ENCODE peak calls at places on chromosome 9, in ten cellular contexts. E, U, V, C, S, F, P, A, R and I are unnamed samples. For H3K4me1, the result is how much of the 10 kb centered on the place peaks cover.

GRCh38 chr9:115989816-115990215 is 163.8 kb upstream of the PAPPA start:
- DNase-seq in U (no peak), P (no peak), F (no peak), S (no peak), C (no peak), E (no peak), A (peak), V (no peak), R (no peak), I (no peak)

GRCh38 chr9:72149231-72149975 is at the start of gene GDA:
- DNase-seq in U (no peak), C (peak), V (no peak), E (no peak), R (peak), A (peak), F (no peak), S (peak), P (peak), I (no peak)

GRCh38 chr9:68560131-68560844 is 19.6 kb upstream of the TMEM252 start:
- DNase-seq in P (peak), U (peak), V (peak), F (peak), C (peak), A (peak), R (peak), S (peak), E (no peak), I (no peak)

GRCh38 chr9:81076131-81076530 is 613.2 kb downstream of the TLE1 start:
- DNase-seq in V (no peak), R (no peak), P (no peak), A (no peak), S (no peak), E (no peak), F (no peak), U (no peak), C (no peak), I (no peak)

GRCh38 chr9:95127249-95128176 is 190.0 kb downstream of the FANCC start:
- DNase-seq in V (peak), S (peak), A (peak), E (peak), C (peak), P (peak), F (peak), U (peak), R (peak), I (no peak)

GRCh38 chr9:82982271-82982880 is 80.6 kb downstream of the RASEF start:
- DNase-seq in S (no peak), U (no peak), F (no peak), A (peak), R (no peak), V (no peak), E (peak), P (no peak), C (no peak), I (no peak)

GRCh38 chr9:101977614-101978210 is 239.3 kb upstream of the GRIN3A start:
- DNase-seq in A (peak), C (no peak), R (peak), E (no peak), S (no peak), P (peak), V (peak), F (no peak), U (no peak), I (no peak)

GRCh38 chr9:6557883-6558282 is 87.6 kb downstream of the GLDC start:
- DNase-seq in V (no peak), R (no peak), C (no peak), U (no peak), F (no peak), P (no peak), E (no peak), S (no peak), A (no peak), I (no peak)

GRCh38 chr9:135618866-135619598 is 20.3 kb downstream of the GLT6D1 start:
- DNase-seq in F (no peak), S (no peak), C (peak), P (no peak), E (no peak), A (no peak), R (no peak), U (no peak), V (no peak), I (no peak)

GRCh38 chr9:110008663-110009062 is 199.3 kb downstream of the C9orf152 start:
- DNase-seq in U (no peak), C (no peak), P (no peak), V (no peak), E (no peak), R (no peak), A (no peak), F (no peak), S (no peak), I (no peak)

GRCh38 chr9:3337515-3337914 is 188.3 kb downstream of the RFX3 start:
- DNase-seq in U (no peak), E (peak), P (no peak), C (no peak), S (no peak), V (no peak), A (peak), F (peak), R (peak), I (peak)

GRCh38 chr9:35749515-35750255 is 598 bp downstream of the RGP1 start:
- DNase-seq in U (no peak), R (peak), E (no peak), V (no peak), P (peak), F (peak), S (peak), C (peak), A (no peak), I (no peak)

GRCh38 chr9:123620258-123620657 is 264.3 kb downstream of the CRB2 start:
- DNase-seq in V (no peak), S (no peak), A (no peak), R (no peak), U (no peak), P (peak), F (no peak), C (no peak), E (no peak), I (no peak)

GRCh38 chr9:133122605-133122934 is 1.5 kb upstream of the RALGDS start:
- DNase-seq in E (no peak), A (no peak), F (no peak), S (no peak), R (no peak), U (no peak), V (no peak), P (no peak), C (no peak), I (no peak)
- H3K27ac ChIP-seq in E (no peak), A (no peak), F (peak), S (peak), R (peak), U (no peak), V (no peak), P (no peak), C (no peak), I (no peak)

DNA sequence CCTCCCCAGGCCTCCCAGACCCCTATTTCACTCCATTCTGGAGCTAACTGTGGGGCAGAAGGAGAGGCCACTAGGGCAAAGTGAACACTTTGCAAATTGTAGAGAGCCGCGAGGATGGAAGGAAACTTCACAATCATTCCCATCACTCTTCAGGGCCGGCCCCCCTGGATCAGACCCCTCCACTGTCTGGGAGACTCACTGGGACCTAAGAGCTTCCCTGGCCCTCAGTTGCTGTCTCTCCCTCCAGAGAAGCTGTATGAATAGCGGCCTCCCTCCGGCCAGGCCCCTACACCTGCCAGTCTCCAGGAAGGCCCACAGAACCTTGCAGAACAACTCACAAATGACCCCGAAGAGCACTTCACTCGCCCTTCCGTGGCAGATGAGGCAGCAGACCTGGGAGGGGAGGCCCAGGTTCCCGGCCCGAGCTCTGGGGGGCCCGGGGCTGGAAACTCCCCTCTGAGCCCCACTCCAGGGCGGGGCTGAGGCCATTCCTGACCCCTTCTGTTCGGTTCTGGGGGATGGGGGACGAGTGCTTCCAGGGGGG is 141.9 kb upstream of the IER5L start:
- DNase-seq in C (peak), P (no peak), E (no peak), S (no peak), V (no peak), R (no peak), U (peak), F (peak), A (no peak), I (no peak)
- H3K4me1 ChIP-seq in C (under half), P (half or more), E (under half), S (under half), V (half or more), R (half or more), U (half or more), F (half or more), A (under half), I (under half)

DNA sequence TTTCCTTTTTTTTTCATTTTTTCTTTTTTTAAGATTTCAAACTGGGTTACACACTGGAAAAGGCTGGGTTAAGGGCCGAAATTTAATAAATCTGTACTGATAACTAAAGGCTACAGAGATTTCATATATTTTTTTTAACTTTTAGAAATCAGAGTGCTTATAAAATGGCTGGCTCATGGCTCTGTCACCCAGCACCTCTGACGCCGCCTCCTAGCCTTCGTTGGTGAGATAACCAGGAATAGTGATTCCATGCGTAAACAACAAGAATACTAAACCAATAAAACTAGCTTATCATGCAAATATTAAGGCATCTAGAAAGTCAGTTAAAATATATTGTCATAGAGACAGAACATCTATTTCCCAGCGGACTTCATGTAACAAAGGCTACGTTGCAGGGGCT is 226.4 kb downstream of the NFIB start:
- DNase-seq in E (no peak), C (no peak), S (no peak), A (no peak), F (no peak), P (no peak), V (no peak), U (no peak), R (no peak), I (no peak)
- TF ChIP-seq CTCF in E (no peak), C (no peak), S (no peak), A (no peak), F (no peak), P (no peak), V (no peak), U (no peak), R (no peak), I (no peak)

DNA sequence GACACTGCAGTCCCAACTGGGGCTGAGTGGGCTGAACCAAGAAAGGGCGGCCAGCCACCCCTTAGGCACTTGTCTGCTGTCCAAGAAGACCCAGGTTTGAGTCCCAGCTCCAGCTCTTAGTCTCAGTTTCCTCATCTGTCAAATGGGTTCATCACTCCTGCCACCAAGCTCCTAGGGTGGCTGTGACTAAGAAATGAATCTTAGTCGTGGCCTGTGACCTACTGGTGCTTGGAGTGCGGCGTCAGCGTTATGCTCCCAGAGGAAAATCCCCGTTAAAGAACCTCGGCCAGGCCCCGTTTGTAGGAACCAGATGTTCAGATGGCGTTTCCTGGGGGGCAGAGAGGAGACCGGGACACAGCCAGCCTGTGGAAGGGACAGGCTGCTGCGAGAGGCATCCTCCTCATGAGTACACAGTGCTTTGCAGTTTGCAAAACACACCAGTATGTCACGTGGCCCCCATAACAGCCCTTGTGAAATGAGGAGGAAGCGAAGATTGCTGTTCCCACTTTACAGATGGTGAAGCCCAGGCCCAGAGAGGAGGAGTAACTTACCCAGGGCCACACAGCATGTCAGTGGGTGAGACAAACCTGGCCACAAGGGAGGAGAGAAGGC is 3.3 kb downstream of the FIBCD1 start:
- DNase-seq in A (no peak), V (peak), U (no peak), R (no peak), F (no peak), S (no peak), E (no peak), P (no peak), C (no peak), I (no peak)
- H3K27ac ChIP-seq in A (peak), V (no peak), U (no peak), R (no peak), F (no peak), S (no peak), E (peak), P (peak), C (no peak), I (no peak)

GRCh38 chr9:77023726-77024125 is 4.3 kb downstream of the FOXB2 start:
- DNase-seq in C (no peak), A (no peak), E (no peak), F (no peak), S (no peak), P (no peak), R (no peak), V (no peak), U (no peak), I (no peak)

GRCh38 chr9:77021289-77021927 is 2.0 kb downstream of the FOXB2 start:
- DNase-seq in U (no peak), R (no peak), S (no peak), P (no peak), V (no peak), C (no peak), F (no peak), A (no peak), E (no peak), I (no peak)

GRCh38 chr9:77020438-77021264 is 1.2 kb downstream of the FOXB2 start:
- DNase-seq in A (no peak), E (no peak), U (no peak), S (no peak), P (no peak), R (no peak), C (peak), F (no peak), V (no peak), I (peak)

GRCh38 chr9:77022783-77023440 is 3.5 kb downstream of the FOXB2 start:
- DNase-seq in S (no peak), A (no peak), R (peak), V (no peak), E (no peak), C (peak), P (no peak), U (no peak), F (no peak), I (no peak)

GRCh38 chr9:77021928-77022782 is 2.7 kb downstream of the FOXB2 start:
- DNase-seq in V (no peak), A (no peak), S (no peak), P (no peak), U (no peak), R (no peak), F (no peak), E (no peak), C (peak), I (no peak)
- H3K4me1 ChIP-seq in V (under half), A (under half), S (under half), P (under half), U (half or more), R (under half), F (under half), E (under half), C (under half), I (under half)

DNA sequence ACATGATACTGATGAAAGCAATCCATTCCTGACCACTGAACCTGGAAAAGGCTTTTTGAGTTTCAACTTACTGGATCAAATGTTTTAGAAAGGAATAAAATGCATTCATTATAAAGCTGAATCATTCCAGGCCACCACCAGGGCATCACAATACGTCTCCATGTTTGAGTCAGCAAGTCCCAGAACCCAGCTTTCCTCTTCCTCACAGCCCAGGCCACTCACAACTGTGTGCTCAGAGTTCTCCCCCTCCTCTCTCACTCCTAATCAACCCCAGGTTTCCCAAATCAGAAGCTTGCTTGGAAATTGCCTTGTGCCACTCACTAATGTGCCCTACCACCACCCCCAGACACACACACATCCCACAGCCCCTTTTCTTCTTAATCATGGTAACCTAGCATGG is 91.7 kb downstream of the GNA14 start:
- DNase-seq in F (no peak), C (no peak), V (no peak), E (peak), U (no peak), S (no peak), P (no peak), R (no peak), A (peak), I (no peak)
- TF ChIP-seq CTCF in F (no peak), C (no peak), V (no peak), E (no peak), U (no peak), S (no peak), P (no peak), R (no peak), A (no peak), I (no peak)

GRCh38 chr9:69963728-69964127 is 79.9 kb upstream of the MAMDC2 start:
- DNase-seq in C (no peak), E (no peak), U (no peak), A (no peak), F (no peak), R (no peak), S (no peak), V (no peak), P (no peak), I (no peak)

GRCh38 chr9:69964446-69964845 is 79.2 kb upstream of the MAMDC2 start:
- DNase-seq in P (no peak), E (no peak), U (no peak), F (no peak), V (no peak), A (no peak), R (no peak), C (no peak), S (no peak), I (no peak)

GRCh38 chr9:69965416-69966145 is 78.1 kb upstream of the MAMDC2 start:
- DNase-seq in F (no peak), C (no peak), V (no peak), P (no peak), R (no peak), U (no peak), E (no peak), A (peak), S (no peak), I (no peak)

DNA sequence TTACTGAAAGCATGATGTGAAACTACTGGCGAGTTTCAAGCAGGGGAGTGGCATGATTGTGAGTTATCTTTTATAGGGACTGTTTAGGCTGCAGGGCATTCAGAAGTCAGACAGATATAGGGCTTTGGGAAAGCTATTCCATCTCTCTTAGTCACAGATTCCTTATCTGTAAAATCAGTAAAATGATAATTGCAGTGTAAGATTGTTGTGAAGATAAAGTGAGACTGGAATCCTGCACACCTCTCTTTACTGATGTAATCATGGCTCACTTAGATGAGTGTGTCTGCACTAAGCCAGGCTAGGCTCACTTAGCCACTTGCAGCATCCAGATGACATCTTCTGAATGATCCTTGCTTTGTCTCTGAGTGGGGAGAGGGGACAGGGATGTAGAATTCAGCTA is 81.8 kb upstream of the MAMDC2 start:
- DNase-seq in P (no peak), A (no peak), S (no peak), F (no peak), C (no peak), V (no peak), R (no peak), E (no peak), U (no peak), I (peak)
- H3K27ac ChIP-seq in P (no peak), A (no peak), S (no peak), F (no peak), C (no peak), V (no peak), R (no peak), E (no peak), U (no peak), I (peak)

GRCh38 chr9:137027369-137028012 is 546 bp downstream of the ABCA2 start:
- DNase-seq in F (no peak), C (no peak), U (no peak), R (peak), E (no peak), V (no peak), A (peak), P (no peak), S (no peak), I (no peak)
- H3K4me1 ChIP-seq in F (under half), C (under half), U (under half), R (under half), E (under half), V (half or more), A (under half), P (under half), S (half or more), I (under half)